ENCODE peak calls at places on chromosome 13, in eight cellular contexts. F is cardiac fibroblast; U is GM12864; S is EL; D is NCI-H146; Z is lung microvascular endothelial cell; W is M059J; K is activated T-helper 1 cell treated with anti-CD3 and anti-CD28 coated beads, Interleukin-2, amount 50 U/mL, for 16 hours. G is an unnamed sample.

GRCh38 chr13:113608967-113609533 is 24.5 kb downstream of the TFDP1 start:
- DNase-seq in W (no peak), K (no peak), F (no peak), S (no peak), D (no peak), Z (no peak), U (no peak), G (no peak)

GRCh38 chr13:73914119-73914518 is 220.1 kb downstream of the KLF12 start:
- DNase-seq in U (no peak), S (no peak), Z (no peak), K (no peak), F (peak), W (no peak), D (no peak), G (peak)

GRCh38 chr13:26653310-26653709 is 95.8 kb downstream of the WASF3 start:
- DNase-seq in D (no peak), K (no peak), Z (no peak), W (peak), F (peak), S (peak), U (no peak), G (no peak)

GRCh38 chr13:50678464-50679162 is 164.9 kb downstream of the DLEU7 start:
- DNase-seq in U (no peak), W (peak), F (peak), Z (peak), S (peak), K (no peak), D (no peak), G (peak)

GRCh38 chr13:84651288-84651687 is 769.0 kb upstream of the SLITRK1 start:
- DNase-seq in S (peak), F (peak), W (peak), K (no peak), U (no peak), D (no peak), Z (no peak), G (peak)

GRCh38 chr13:32309812-32310706 is 5.1 kb downstream of the ZAR1L start:
- DNase-seq in U (peak), D (peak), S (peak), Z (peak), W (peak), F (peak), K (no peak), G (peak)

GRCh38 chr13:59522652-59523051 is 641.1 kb downstream of the DIAPH3 start:
- DNase-seq in F (no peak), K (no peak), Z (no peak), S (no peak), U (no peak), D (no peak), W (no peak), G (no peak)

GRCh38 chr13:50340566-50341287 is 325.5 kb downstream of the KCNRG start:
- DNase-seq in U (no peak), W (no peak), D (no peak), K (no peak), S (no peak), Z (no peak), F (no peak), G (no peak)

GRCh38 chr13:107091386-107091785 is 523.4 kb upstream of the ARGLU1 start:
- DNase-seq in S (no peak), F (no peak), Z (peak), W (no peak), K (no peak), U (no peak), D (no peak), G (no peak)

GRCh38 chr13:24627090-24627714 is 53.0 kb upstream of the ATP12A start:
- DNase-seq in K (no peak), F (no peak), U (no peak), Z (peak), S (peak), W (no peak), D (peak), G (peak)

GRCh38 chr13:113411216-113412023 is 41.9 kb downstream of the ADPRHL1 start:
- DNase-seq in D (no peak), F (peak), Z (no peak), U (no peak), S (peak), K (no peak), W (peak), G (peak)

GRCh38 chr13:30877335-30877734 is 28.7 kb upstream of the MEDAG start:
- DNase-seq in S (peak), Z (peak), F (peak), D (no peak), K (no peak), W (no peak), U (no peak), G (peak)

GRCh38 chr13:21529102-21529893 is 70.2 kb upstream of the ZDHHC20 start:
- DNase-seq in D (no peak), F (no peak), W (peak), U (no peak), Z (no peak), S (no peak), K (no peak), G (no peak)

GRCh38 chr13:39446865-39447264 is 156.1 kb downstream of the LHFPL6 start:
- DNase-seq in D (no peak), K (no peak), S (no peak), Z (no peak), U (no peak), F (no peak), W (no peak), G (no peak)

G was measured in astrocyte of the hippocampus.